ENCODE peak calls at places on chromosomes 5 and 9, in six cellular contexts. One of them, this sample, is unnamed.

GRCh38 chr5:68962632-68963484 is 131.0 kb upstream of the SLC30A5 start:
- DNase-seq in stimulated activated naive CD4-positive, alpha-beta T cell treated with Interleukin-2 at 50 U/mL for 16 hours: no peak
- DNase-seq in activated T-cell treated with anti-CD3 and anti-CD28 coated beads for 4 hours: no peak
- DNase-seq in hypothalamus: peak; percentile 27
- DNase-seq in stimulated activated CD4-positive, alpha-beta T cell treated with anti-CD3 and anti-CD28 coated beads, Interleukin-4, amount 100 ng/mL, for 48 hours: no peak
- DNase-seq in AG08396: peak; percentile 73
- DNase-seq in this sample: peak; percentile 65

GRCh38 chr9:121720311-121720991 is 69.0 kb downstream of the DAB2IP start:
- DNase-seq in stimulated activated naive CD4-positive, alpha-beta T cell treated with Interleukin-2 at 50 U/mL for 16 hours: no peak
- DNase-seq in activated T-cell treated with anti-CD3 and anti-CD28 coated beads for 4 hours: no peak
- DNase-seq in hypothalamus: no peak
- DNase-seq in stimulated activated CD4-positive, alpha-beta T cell treated with anti-CD3 and anti-CD28 coated beads, Interleukin-4, amount 100 ng/mL, for 48 hours: no peak
- DNase-seq in AG08396: no peak
- DNase-seq in this sample: no peak

GRCh38 chr9:110440161-110440560 is 102.5 kb upstream of the TXNDC8 start:
- DNase-seq in stimulated activated naive CD4-positive, alpha-beta T cell treated with Interleukin-2 at 50 U/mL for 16 hours: no peak
- DNase-seq in activated T-cell treated with anti-CD3 and anti-CD28 coated beads for 4 hours: no peak
- DNase-seq in hypothalamus: no peak
- DNase-seq in stimulated activated CD4-positive, alpha-beta T cell treated with anti-CD3 and anti-CD28 coated beads, Interleukin-4, amount 100 ng/mL, for 48 hours: no peak
- DNase-seq in AG08396: peak; percentile 69
- DNase-seq in this sample: no peak

GRCh38 chr5:79699766-79700400 is 10.2 kb downstream of the CMYA5 start:
- DNase-seq in stimulated activated naive CD4-positive, alpha-beta T cell treated with Interleukin-2 at 50 U/mL for 16 hours: no peak
- DNase-seq in activated T-cell treated with anti-CD3 and anti-CD28 coated beads for 4 hours: no peak
- DNase-seq in hypothalamus: no peak
- DNase-seq in stimulated activated CD4-positive, alpha-beta T cell treated with anti-CD3 and anti-CD28 coated beads, Interleukin-4, amount 100 ng/mL, for 48 hours: no peak
- DNase-seq in AG08396: no peak
- DNase-seq in this sample: no peak

GRCh38 chr5:68419101-68419636 is 203.6 kb downstream of the PIK3R1 start:
- DNase-seq in stimulated activated naive CD4-positive, alpha-beta T cell treated with Interleukin-2 at 50 U/mL for 16 hours: no peak
- DNase-seq in activated T-cell treated with anti-CD3 and anti-CD28 coated beads for 4 hours: no peak
- DNase-seq in hypothalamus: no peak
- DNase-seq in stimulated activated CD4-positive, alpha-beta T cell treated with anti-CD3 and anti-CD28 coated beads, Interleukin-4, amount 100 ng/mL, for 48 hours: no peak
- DNase-seq in AG08396: no peak
- DNase-seq in this sample: no peak

GRCh38 chr9:116899337-116900006 is 212.4 kb downstream of the TRIM32 start:
- DNase-seq in stimulated activated naive CD4-positive, alpha-beta T cell treated with Interleukin-2 at 50 U/mL for 16 hours: no peak
- DNase-seq in activated T-cell treated with anti-CD3 and anti-CD28 coated beads for 4 hours: no peak
- DNase-seq in hypothalamus: no peak
- DNase-seq in stimulated activated CD4-positive, alpha-beta T cell treated with anti-CD3 and anti-CD28 coated beads, Interleukin-4, amount 100 ng/mL, for 48 hours: no peak
- DNase-seq in AG08396: peak; percentile 15
- DNase-seq in this sample: no peak

GRCh38 chr5:27855491-27855890 is 817.1 kb upstream of the CDH9 start:
- DNase-seq in stimulated activated naive CD4-positive, alpha-beta T cell treated with Interleukin-2 at 50 U/mL for 16 hours: no peak
- DNase-seq in activated T-cell treated with anti-CD3 and anti-CD28 coated beads for 4 hours: no peak
- DNase-seq in hypothalamus: no peak
- DNase-seq in stimulated activated CD4-positive, alpha-beta T cell treated with anti-CD3 and anti-CD28 coated beads, Interleukin-4, amount 100 ng/mL, for 48 hours: no peak
- DNase-seq in AG08396: no peak
- DNase-seq in this sample: no peak

GRCh38 chr9:79617395-79617794 is 45.6 kb downstream of the TLE4 start:
- DNase-seq in stimulated activated naive CD4-positive, alpha-beta T cell treated with Interleukin-2 at 50 U/mL for 16 hours: no peak
- DNase-seq in activated T-cell treated with anti-CD3 and anti-CD28 coated beads for 4 hours: no peak
- DNase-seq in hypothalamus: no peak
- DNase-seq in stimulated activated CD4-positive, alpha-beta T cell treated with anti-CD3 and anti-CD28 coated beads, Interleukin-4, amount 100 ng/mL, for 48 hours: no peak
- DNase-seq in AG08396: no peak
- DNase-seq in this sample: no peak

GRCh38 chr5:84642795-84643194 is 258.1 kb upstream of the EDIL3 start:
- DNase-seq in stimulated activated naive CD4-positive, alpha-beta T cell treated with Interleukin-2 at 50 U/mL for 16 hours: no peak
- DNase-seq in activated T-cell treated with anti-CD3 and anti-CD28 coated beads for 4 hours: no peak
- DNase-seq in hypothalamus: no peak
- DNase-seq in stimulated activated CD4-positive, alpha-beta T cell treated with anti-CD3 and anti-CD28 coated beads, Interleukin-4, amount 100 ng/mL, for 48 hours: no peak
- DNase-seq in AG08396: no peak
- DNase-seq in this sample: no peak

GRCh38 chr9:130981761-130982147 is 27.2 kb upstream of the LAMC3 start:
- DNase-seq in stimulated activated naive CD4-positive, alpha-beta T cell treated with Interleukin-2 at 50 U/mL for 16 hours: no peak
- DNase-seq in activated T-cell treated with anti-CD3 and anti-CD28 coated beads for 4 hours: no peak
- DNase-seq in hypothalamus: no peak
- DNase-seq in stimulated activated CD4-positive, alpha-beta T cell treated with anti-CD3 and anti-CD28 coated beads, Interleukin-4, amount 100 ng/mL, for 48 hours: no peak
- DNase-seq in AG08396: no peak
- DNase-seq in this sample: no peak

GRCh38 chr9:93595861-93596365 is 19.5 kb downstream of the PHF2 start:
- DNase-seq in stimulated activated naive CD4-positive, alpha-beta T cell treated with Interleukin-2 at 50 U/mL for 16 hours: no peak
- DNase-seq in activated T-cell treated with anti-CD3 and anti-CD28 coated beads for 4 hours: no peak
- DNase-seq in hypothalamus: no peak
- DNase-seq in stimulated activated CD4-positive, alpha-beta T cell treated with anti-CD3 and anti-CD28 coated beads, Interleukin-4, amount 100 ng/mL, for 48 hours: no peak
- DNase-seq in AG08396: no peak
- DNase-seq in this sample: peak; percentile 67